ENCODE peak calls at places on chromosomes 2 and 18, in six cellular contexts. One of them, this sample, is unnamed.

GRCh38 chr2:72129676-72130340 is 17.9 kb downstream of the CYP26B1 start:
- DNase-seq in fibroblast of lung: no peak
- DNase-seq in fibroblast of the aortic adventitia: no peak
- DNase-seq in adrenal gland: no peak
- DNase-seq in tibial artery: no peak
- DNase-seq in transverse colon: no peak
- DNase-seq in this sample: peak; percentile 59

GRCh38 chr2:215698566-215698965 is 262.7 kb upstream of the FN1 start:
- DNase-seq in adrenal gland: no peak
- DNase-seq in fibroblast of lung: peak; percentile 94
- DNase-seq in transverse colon: no peak
- DNase-seq in fibroblast of the aortic adventitia: peak; percentile 100
- DNase-seq in tibial artery: no peak
- DNase-seq in this sample: peak; percentile 96

GRCh38 chr2:105220604-105221003 is 20.9 kb upstream of the GPR45 start:
- DNase-seq in transverse colon: no peak
- DNase-seq in tibial artery: no peak
- DNase-seq in fibroblast of the aortic adventitia: no peak
- DNase-seq in fibroblast of lung: no peak
- DNase-seq in adrenal gland: no peak
- DNase-seq in this sample: no peak

GRCh38 chr2:147420517-147420916 is 424.3 kb upstream of the ACVR2A start:
- DNase-seq in fibroblast of the aortic adventitia: no peak
- DNase-seq in transverse colon: no peak
- DNase-seq in fibroblast of lung: no peak
- DNase-seq in adrenal gland: no peak
- DNase-seq in tibial artery: no peak
- DNase-seq in this sample: no peak

GRCh38 chr18:79546781-79547272 is 132.8 kb upstream of the CTDP1 start:
- DNase-seq in adrenal gland: no peak
- DNase-seq in transverse colon: no peak
- DNase-seq in tibial artery: no peak
- DNase-seq in fibroblast of lung: no peak
- DNase-seq in fibroblast of the aortic adventitia: no peak
- DNase-seq in this sample: no peak

GRCh38 chr2:39481611-39482010 is 44.5 kb upstream of the MAP4K3 start:
- DNase-seq in fibroblast of the aortic adventitia: peak; percentile 58
- DNase-seq in fibroblast of lung: peak; percentile 72
- DNase-seq in transverse colon: no peak
- DNase-seq in tibial artery: no peak
- DNase-seq in adrenal gland: no peak
- DNase-seq in this sample: peak; percentile 79

GRCh38 chr2:190343500-190344274 is at the start of gene INPP1:
- DNase-seq in adrenal gland: peak; percentile 79
- DNase-seq in fibroblast of the aortic adventitia: peak; percentile 66
- DNase-seq in tibial artery: peak; percentile 66
- DNase-seq in transverse colon: peak; percentile 74
- DNase-seq in fibroblast of lung: peak; percentile 69
- DNase-seq in this sample: peak; percentile 74

GRCh38 chr18:22219568-22220355 is 50.4 kb downstream of the GATA6 start:
- DNase-seq in transverse colon: no peak
- DNase-seq in tibial artery: no peak
- DNase-seq in fibroblast of lung: no peak
- DNase-seq in adrenal gland: no peak
- DNase-seq in fibroblast of the aortic adventitia: no peak
- DNase-seq in this sample: no peak

GRCh38 chr2:71618327-71619113 is 165.2 kb downstream of the DYSF start:
- DNase-seq in fibroblast of lung: peak; percentile 3
- DNase-seq in fibroblast of the aortic adventitia: no peak
- DNase-seq in tibial artery: peak; percentile 35
- DNase-seq in transverse colon: no peak
- DNase-seq in adrenal gland: no peak
- DNase-seq in this sample: no peak

GRCh38 chr2:215863687-215864086 is 149.7 kb downstream of the MREG start:
- DNase-seq in transverse colon: no peak
- DNase-seq in tibial artery: no peak
- DNase-seq in fibroblast of lung: no peak
- DNase-seq in fibroblast of the aortic adventitia: no peak
- DNase-seq in adrenal gland: no peak
- DNase-seq in this sample: no peak

GRCh38 chr2:158810761-158811470 is 15.8 kb downstream of the DAPL1 start:
- DNase-seq in fibroblast of lung: no peak
- DNase-seq in tibial artery: no peak
- DNase-seq in fibroblast of the aortic adventitia: peak; percentile 10
- DNase-seq in adrenal gland: no peak
- DNase-seq in transverse colon: no peak
- DNase-seq in this sample: no peak

GRCh38 chr2:2739231-2739795 is 408.2 kb upstream of the MYT1L start:
- DNase-seq in tibial artery: no peak
- DNase-seq in fibroblast of lung: no peak
- DNase-seq in fibroblast of the aortic adventitia: no peak
- DNase-seq in transverse colon: no peak
- DNase-seq in adrenal gland: no peak
- DNase-seq in this sample: no peak

GRCh38 chr2:199861116-199861774 is 10.3 kb upstream of the FTCDNL1 start:
- DNase-seq in tibial artery: no peak
- DNase-seq in transverse colon: no peak
- DNase-seq in adrenal gland: no peak
- DNase-seq in fibroblast of the aortic adventitia: peak; percentile 48
- DNase-seq in fibroblast of lung: peak; percentile 63
- DNase-seq in this sample: peak; percentile 44

GRCh38 chr18:79540914-79541301 is 138.7 kb upstream of the CTDP1 start:
- DNase-seq in tibial artery: peak; percentile 17
- DNase-seq in fibroblast of the aortic adventitia: no peak
- DNase-seq in fibroblast of lung: no peak
- DNase-seq in adrenal gland: no peak
- DNase-seq in transverse colon: no peak
- DNase-seq in this sample: no peak

GRCh38 chr2:182360012-182360662 is 66.7 kb downstream of the PDE1A start:
- DNase-seq in transverse colon: peak; percentile 51
- DNase-seq in tibial artery: peak; percentile 49
- DNase-seq in fibroblast of lung: peak; percentile 93
- DNase-seq in fibroblast of the aortic adventitia: peak; percentile 93
- DNase-seq in adrenal gland: peak; percentile 15
- DNase-seq in this sample: peak; percentile 89

GRCh38 chr18:71707985-71708500 is 836.1 kb downstream of the CBLN2 start:
- DNase-seq in fibroblast of the aortic adventitia: peak; percentile 4
- DNase-seq in transverse colon: no peak
- DNase-seq in tibial artery: no peak
- DNase-seq in adrenal gland: no peak
- DNase-seq in fibroblast of lung: peak; percentile 3
- DNase-seq in this sample: no peak

GRCh38 chr2:20577495-20578235 is 73.2 kb downstream of the HS1BP3 start:
- DNase-seq in tibial artery: no peak
- DNase-seq in fibroblast of the aortic adventitia: peak; percentile 56
- DNase-seq in adrenal gland: peak; percentile 42
- DNase-seq in transverse colon: no peak
- DNase-seq in fibroblast of lung: no peak
- DNase-seq in this sample: peak; percentile 72

GRCh38 chr2:200065477-200065876 is 110.1 kb downstream of the MAIP1 start:
- DNase-seq in fibroblast of the aortic adventitia: no peak
- DNase-seq in transverse colon: no peak
- DNase-seq in adrenal gland: no peak
- DNase-seq in tibial artery: no peak
- DNase-seq in fibroblast of lung: peak; percentile 59
- DNase-seq in this sample: no peak

GRCh38 chr2:218569661-218570500 is 1.2 kb downstream of the CNOT9 start:
- DNase-seq in adrenal gland: peak; percentile 80
- DNase-seq in fibroblast of lung: peak; percentile 62
- DNase-seq in tibial artery: no peak
- DNase-seq in fibroblast of the aortic adventitia: peak; percentile 56
- DNase-seq in transverse colon: peak; percentile 13
- DNase-seq in this sample: peak; percentile 71

GRCh38 chr2:75565523-75566449 is 5.0 kb upstream of the EVA1A start:
- DNase-seq in transverse colon: no peak
- DNase-seq in fibroblast of lung: no peak
- DNase-seq in tibial artery: no peak
- DNase-seq in adrenal gland: no peak
- DNase-seq in fibroblast of the aortic adventitia: no peak
- DNase-seq in this sample: peak; percentile 33
- H3K4me3 ChIP-seq in transverse colon: no peak overlapping the region
- H3K4me3 ChIP-seq in fibroblast of lung: no peak overlapping the region
- H3K4me3 ChIP-seq in tibial artery: no peak overlapping the region
- H3K4me3 ChIP-seq in adrenal gland: no peak overlapping the region
- H3K4me3 ChIP-seq in fibroblast of the aortic adventitia: no peak overlapping the region
- H3K4me3 ChIP-seq in this sample: no peak overlapping the region

DNA sequence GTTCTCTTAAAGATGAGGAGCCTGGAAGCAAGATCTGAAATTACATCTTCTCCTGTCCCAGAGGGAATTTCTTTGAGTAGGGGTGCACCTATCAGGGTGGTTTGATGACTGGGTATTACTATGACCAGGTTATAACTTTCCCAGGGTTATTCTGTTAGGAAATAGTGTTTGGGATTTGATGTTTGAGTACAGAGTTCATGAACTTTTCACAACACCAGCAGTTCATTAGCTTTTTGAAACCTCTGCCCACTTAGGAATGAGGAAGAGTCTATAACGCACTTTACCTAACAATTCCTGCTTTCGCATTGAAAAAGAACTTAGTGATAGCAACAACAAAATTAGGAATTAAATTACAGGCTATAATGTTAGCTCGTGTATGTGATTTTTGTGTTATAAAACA is 58.6 kb downstream of the ALMS1 start:
- DNase-seq in transverse colon: no peak
- DNase-seq in fibroblast of the aortic adventitia: no peak
- DNase-seq in adrenal gland: no peak
- DNase-seq in tibial artery: no peak
- DNase-seq in fibroblast of lung: no peak
- DNase-seq in this sample: no peak
- TF ChIP-seq CTCF in transverse colon: no peak
- TF ChIP-seq CTCF in fibroblast of the aortic adventitia: no peak
- TF ChIP-seq CTCF in adrenal gland: no peak
- TF ChIP-seq CTCF in tibial artery: no peak
- TF ChIP-seq CTCF in fibroblast of lung: no peak
- TF ChIP-seq CTCF in this sample: no peak

GRCh38 chr2:187552959-187553681 is 1.1 kb downstream of the TFPI start:
- DNase-seq in fibroblast of the aortic adventitia: peak; percentile 77
- DNase-seq in tibial artery: no peak
- DNase-seq in transverse colon: no peak
- DNase-seq in adrenal gland: no peak
- DNase-seq in fibroblast of lung: peak; percentile 92
- DNase-seq in this sample: peak; percentile 67

GRCh38 chr2:187553908-187554703 is at the start of gene TFPI:
- DNase-seq in transverse colon: no peak
- DNase-seq in fibroblast of the aortic adventitia: peak; percentile 80
- DNase-seq in fibroblast of lung: peak; percentile 84
- DNase-seq in tibial artery: peak; percentile 58
- DNase-seq in adrenal gland: peak; percentile 15
- DNase-seq in this sample: peak; percentile 83

GRCh38 chr2:187554704-187555082 is 458 bp upstream of the TFPI start:
- DNase-seq in fibroblast of lung: no peak
- DNase-seq in adrenal gland: no peak
- DNase-seq in transverse colon: no peak
- DNase-seq in fibroblast of the aortic adventitia: no peak
- DNase-seq in tibial artery: no peak
- DNase-seq in this sample: no peak

GRCh38 chr2:187550797-187551306 is 3.4 kb downstream of the TFPI start:
- DNase-seq in fibroblast of lung: no peak
- DNase-seq in fibroblast of the aortic adventitia: no peak
- DNase-seq in tibial artery: no peak
- DNase-seq in transverse colon: no peak
- DNase-seq in adrenal gland: no peak
- DNase-seq in this sample: no peak

GRCh38 chr2:187552381-187552780 is 1.9 kb downstream of the TFPI start:
- DNase-seq in fibroblast of lung: no peak
- DNase-seq in tibial artery: no peak
- DNase-seq in adrenal gland: no peak
- DNase-seq in fibroblast of the aortic adventitia: peak; percentile 8
- DNase-seq in transverse colon: no peak
- DNase-seq in this sample: no peak
- H3K4me3 ChIP-seq in fibroblast of lung: peak overlapping the region; percentile 75
- H3K4me3 ChIP-seq in tibial artery: peak overlapping the region; percentile 60
- H3K4me3 ChIP-seq in adrenal gland: peak overlapping the region; percentile 52
- H3K4me3 ChIP-seq in fibroblast of the aortic adventitia: peak overlapping the region; percentile 75
- H3K4me3 ChIP-seq in transverse colon: no peak overlapping the region
- H3K4me3 ChIP-seq in this sample: peak overlapping the region; percentile 68

DNA sequence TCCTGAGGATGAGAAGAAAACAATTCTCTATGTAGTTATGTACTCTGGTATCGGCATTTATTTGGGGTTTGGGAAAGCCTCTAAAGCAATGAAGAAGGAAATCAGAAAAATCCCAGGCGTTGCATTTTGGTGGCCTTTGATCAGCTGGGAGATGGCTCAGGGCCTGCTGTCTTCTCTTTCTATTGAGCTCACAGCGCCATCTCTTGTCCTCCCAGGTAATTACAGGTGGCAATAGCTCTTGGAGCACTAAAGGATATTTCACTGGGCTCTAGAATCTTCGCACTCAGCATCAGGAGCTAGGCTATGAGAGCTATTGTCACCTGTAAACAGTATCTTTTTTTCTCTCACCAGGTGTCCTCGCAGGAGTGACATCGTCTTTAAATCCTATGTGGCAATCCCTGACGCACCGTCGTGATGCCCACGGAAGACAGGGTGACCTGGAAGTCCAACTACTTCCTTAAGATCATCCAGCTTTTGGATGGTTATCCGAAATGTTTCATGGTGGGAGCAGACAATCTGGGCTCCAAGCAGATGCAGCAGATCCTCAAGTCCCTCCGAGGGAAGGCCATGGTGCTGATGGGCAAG is 76.1 kb upstream of the PMAIP1 start:
- DNase-seq in adrenal gland: peak; percentile 88
- DNase-seq in fibroblast of the aortic adventitia: peak; percentile 91
- DNase-seq in transverse colon: peak; percentile 75
- DNase-seq in fibroblast of lung: peak; percentile 88
- DNase-seq in tibial artery: peak; percentile 80
- DNase-seq in this sample: peak; percentile 91
- TF ChIP-seq CTCF in adrenal gland: peak; percentile 81
- TF ChIP-seq CTCF in fibroblast of the aortic adventitia: peak; percentile 89
- TF ChIP-seq CTCF in transverse colon: peak; percentile 71
- TF ChIP-seq CTCF in fibroblast of lung: peak; percentile 90
- TF ChIP-seq CTCF in tibial artery: peak; percentile 79
- TF ChIP-seq CTCF in this sample: peak; percentile 88

DNA sequence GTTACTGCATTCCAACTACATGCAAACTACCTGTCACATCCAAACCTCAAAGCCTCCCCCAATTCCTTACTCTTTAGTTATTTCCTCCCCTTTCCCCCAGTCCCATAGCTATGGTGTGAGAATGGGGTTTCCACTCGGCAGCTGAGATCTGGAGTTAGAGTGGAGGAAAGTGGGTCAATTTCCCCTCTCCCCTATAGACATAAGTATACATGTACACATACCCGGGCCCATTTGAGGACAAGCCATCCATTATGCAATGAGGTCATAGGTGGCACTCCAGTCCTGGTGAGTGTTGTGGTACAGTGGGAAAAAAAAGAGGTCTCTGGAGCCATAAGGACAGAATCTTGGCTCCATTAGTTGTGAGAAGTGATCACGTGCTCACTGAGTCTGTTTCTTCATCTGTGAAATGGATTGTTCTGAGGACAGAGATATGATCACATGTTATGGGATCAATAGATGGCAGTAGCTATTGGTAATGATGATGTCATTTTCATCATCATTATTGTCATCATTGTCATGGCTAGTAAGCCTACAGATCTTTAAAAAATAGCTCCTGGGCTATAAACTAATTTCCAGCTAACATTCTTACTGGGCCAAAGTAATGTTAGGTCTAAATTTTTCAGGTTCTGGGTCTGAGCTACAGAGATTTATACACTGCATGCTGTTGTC is 119.0 kb downstream of the BCL2L11 start:
- DNase-seq in transverse colon: no peak
- DNase-seq in fibroblast of the aortic adventitia: no peak
- DNase-seq in adrenal gland: no peak
- DNase-seq in tibial artery: no peak
- DNase-seq in fibroblast of lung: no peak
- DNase-seq in this sample: no peak
- H3K4me3 ChIP-seq in transverse colon: no peak overlapping the region
- H3K4me3 ChIP-seq in fibroblast of the aortic adventitia: no peak overlapping the region
- H3K4me3 ChIP-seq in adrenal gland: no peak overlapping the region
- H3K4me3 ChIP-seq in tibial artery: no peak overlapping the region
- H3K4me3 ChIP-seq in fibroblast of lung: no peak overlapping the region
- H3K4me3 ChIP-seq in this sample: no peak overlapping the region